ENCODE peak calls at places on chromosomes 11 and 22, in six cellular contexts. N is stimulated activated CD8-positive, alpha-beta memory T cell treated with anti-CD3 and anti-CD28 coated beads, Interleukin-12 subunit alpha, Interleukin-12 subunit beta, amount 100 ng/mL, for 4 hours; K is dermis blood vessel endothelial cell; M is NCI-H524; O is HFF-Myc; V is EH. Q is an unnamed sample.

GRCh38 chr22:38016182-38017078 is 32.1 kb upstream of the SOX10 start:
- DNase-seq in N (no peak), K (peak), M (no peak), O (no peak), V (no peak), Q (peak)

GRCh38 chr11:13596601-13597000 is 71.9 kb upstream of the FAR1 start:
- DNase-seq in N (no peak), K (no peak), M (peak), O (no peak), V (no peak), Q (no peak)

GRCh38 chr11:110490886-110491285 is 61.1 kb downstream of the FDX1 start:
- DNase-seq in N (no peak), K (no peak), M (peak), O (peak), V (peak), Q (peak)

GRCh38 chr22:27851974-27852713 is 50.6 kb upstream of the MN1 start:
- DNase-seq in N (no peak), K (peak), M (no peak), O (no peak), V (no peak), Q (peak)

GRCh38 chr22:47259049-47259448 is 496.6 kb downstream of the TBC1D22A start:
- DNase-seq in N (no peak), K (no peak), M (no peak), O (no peak), V (no peak), Q (no peak)

GRCh38 chr11:44760917-44761545 is 34.3 kb downstream of the TSPAN18 start:
- DNase-seq in N (no peak), K (peak), M (peak), O (no peak), V (peak), Q (peak)

GRCh38 chr11:113351490-113351889 is 36.1 kb upstream of the ANKK1 start:
- DNase-seq in N (no peak), K (no peak), M (peak), O (no peak), V (no peak), Q (no peak)

GRCh38 chr11:47518212-47518959 is 34.5 kb downstream of the CELF1 start:
- DNase-seq in N (no peak), K (no peak), M (peak), O (no peak), V (no peak), Q (no peak)

Q was measured in choroid plexus epithelial cell.